ENCODE peak calls at places on chromosomes 5 and 9, in five cellular contexts. D is tibial nerve; U is CD8-positive, alpha-beta T cell; O is ovary; A is heart left ventricle. W is an unnamed sample. For H3K4me1 and H3K27me3, the result is how much of the 10 kb centered on the place peaks cover.

GRCh38 chr5:159017787-159018186 is 81.9 kb downstream of the EBF1 start:
- DNase-seq in D (peak), A (peak), U (no peak), O (peak), W (peak)

GRCh38 chr5:33049845-33050244 is 338.7 kb downstream of the NPR3 start:
- DNase-seq in D (no peak), A (no peak), U (no peak), O (no peak), W (peak)

GRCh38 chr5:2747372-2748179 is 3.9 kb downstream of the IRX2 start:
- DNase-seq in O (no peak), U (no peak), D (no peak), A (no peak), W (peak)

GRCh38 chr5:29276371-29276770 is 1917.1 kb upstream of the CDH6 start:
- DNase-seq in U (no peak), O (no peak), A (no peak), D (no peak), W (no peak)

GRCh38 chr5:176364765-176365662 is at the start of gene ARL10:
- DNase-seq in O (peak), A (peak), D (no peak), U (peak), W (no peak)

GRCh38 chr5:51990241-51990640 is 607.0 kb downstream of the ISL1 start:
- DNase-seq in A (no peak), O (no peak), U (no peak), D (no peak), W (no peak)

GRCh38 chr9:137968235-137968634 is 90.7 kb downstream of the CACNA1B start:
- DNase-seq in A (no peak), U (no peak), O (no peak), D (no peak), W (no peak)

GRCh38 chr5:154371687-154372086 is 74.1 kb upstream of the SAP30L start:
- DNase-seq in A (peak), O (no peak), U (no peak), D (peak), W (peak)

GRCh38 chr5:4758550-4758949 is 381.6 kb upstream of the ADAMTS16 start:
- DNase-seq in A (no peak), O (no peak), D (no peak), U (no peak), W (no peak)

GRCh38 chr5:176400382-176401156 is 12.0 kb downstream of the HIGD2A start:
- DNase-seq in U (no peak), O (no peak), A (no peak), D (no peak), W (no peak)

GRCh38 chr9:77422969-77423368 is 225.2 kb downstream of the GNA14 start:
- DNase-seq in A (no peak), D (no peak), O (no peak), U (no peak), W (no peak)

GRCh38 chr9:99173570-99174504 is 47.9 kb downstream of the ALG2 start:
- DNase-seq in A (no peak), O (no peak), U (no peak), D (no peak), W (no peak)

GRCh38 chr9:85960688-85961093 is 19.7 kb downstream of the NAA35 start:
- DNase-seq in D (no peak), A (peak), O (no peak), U (no peak), W (no peak)

GRCh38 chr5:73513996-73514395 is 15.8 kb downstream of the BTF3 start:
- DNase-seq in A (no peak), D (no peak), U (no peak), O (no peak), W (no peak)

GRCh38 chr5:55220433-55221185 is 6.5 kb downstream of the MCIDAS start:
- DNase-seq in U (no peak), O (peak), A (no peak), D (no peak), W (no peak)

GRCh38 chr9:88312517-88313103 is 75.6 kb upstream of the SPIN1 start:
- DNase-seq in D (no peak), O (no peak), A (no peak), U (no peak), W (no peak)

GRCh38 chr5:1875843-1876671 is 6.7 kb downstream of the IRX4 start:
- DNase-seq in U (no peak), D (no peak), O (no peak), A (no peak), W (no peak)

GRCh38 chr5:126395198-126395597 is 28.0 kb upstream of the GRAMD2B start:
- DNase-seq in O (no peak), U (no peak), A (no peak), D (no peak), W (peak)

GRCh38 chr5:97019435-97020117 is 83.7 kb downstream of the LNPEP start:
- DNase-seq in O (no peak), D (no peak), A (no peak), U (no peak), W (peak)

GRCh38 chr9:87516222-87516930 is 18.7 kb downstream of the DAPK1 start:
- DNase-seq in U (no peak), D (peak), O (peak), A (peak), W (peak)

GRCh38 chr9:6407778-6408177 is 5.2 kb upstream of the UHRF2 start:
- DNase-seq in A (no peak), D (no peak), U (no peak), O (no peak), W (no peak)

GRCh38 chr9:20623021-20623747 is 885 bp upstream of the MLLT3 start:
- DNase-seq in O (peak), A (peak), D (peak), U (peak), W (no peak)

GRCh38 chr5:93735378-93735777 is 6.0 kb downstream of the POU5F2 start:
- DNase-seq in U (no peak), A (no peak), O (no peak), D (no peak), W (peak)

GRCh38 chr5:132073231-132074013 is at the start of gene CSF2:
- DNase-seq in U (no peak), O (no peak), D (no peak), A (no peak), W (peak)

GRCh38 chr9:122228191-122228905 is 409 bp downstream of the LHX6 start:
- DNase-seq in U (no peak), O (no peak), D (no peak), A (no peak), W (no peak)

GRCh38 chr5:136906545-136906944 is 541.2 kb upstream of the TRPC7 start:
- DNase-seq in U (no peak), A (no peak), D (no peak), O (no peak), W (no peak)

GRCh38 chr5:96709152-96709821 is 47.1 kb downstream of the CAST start:
- DNase-seq in O (no peak), U (no peak), D (no peak), A (no peak), W (peak)

GRCh38 chr5:10519729-10520128 is 44.1 kb upstream of the ANKRD33B start:
- DNase-seq in U (no peak), O (no peak), D (no peak), A (no peak), W (no peak)

GRCh38 chr9:112174965-112175795 is at the start of gene SUSD1:
- DNase-seq in D (no peak), A (peak), U (peak), O (peak), W (no peak)

GRCh38 chr9:129102791-129103594 is 7.6 kb downstream of the CRAT start:
- DNase-seq in D (no peak), A (peak), O (peak), U (no peak), W (no peak)

GRCh38 chr9:27394154-27394825 is 97.3 kb upstream of the EQTN start:
- DNase-seq in O (no peak), D (no peak), A (peak), U (no peak), W (no peak)

GRCh38 chr5:35922468-35922867 is 16.0 kb downstream of the CAPSL start:
- DNase-seq in A (no peak), U (no peak), D (no peak), O (no peak), W (no peak)

GRCh38 chr5:54643679-54644078 is 126.1 kb downstream of the SNX18 start:
- DNase-seq in D (no peak), O (no peak), U (no peak), A (no peak), W (peak)

GRCh38 chr5:124754206-124754927 is 7.9 kb upstream of the ZNF608 start:
- DNase-seq in A (no peak), O (no peak), D (no peak), U (no peak), W (no peak)

GRCh38 chr5:116032094-116032517 is at the start of gene ARL14EPL:
- DNase-seq in U (no peak), A (peak), O (peak), D (peak), W (peak)

GRCh38 chr9:109771796-109772525 is 8.0 kb upstream of the PALM2AKAP2 start:
- DNase-seq in O (no peak), D (no peak), A (peak), U (no peak), W (peak)

GRCh38 chr5:73132759-73133158 is 12.4 kb downstream of the TMEM171 start:
- DNase-seq in U (no peak), A (no peak), O (no peak), D (no peak), W (no peak)

GRCh38 chr9:18700714-18701113 is 226.8 kb downstream of the ADAMTSL1 start:
- DNase-seq in U (no peak), D (no peak), A (no peak), O (no peak), W (no peak)

DNA sequence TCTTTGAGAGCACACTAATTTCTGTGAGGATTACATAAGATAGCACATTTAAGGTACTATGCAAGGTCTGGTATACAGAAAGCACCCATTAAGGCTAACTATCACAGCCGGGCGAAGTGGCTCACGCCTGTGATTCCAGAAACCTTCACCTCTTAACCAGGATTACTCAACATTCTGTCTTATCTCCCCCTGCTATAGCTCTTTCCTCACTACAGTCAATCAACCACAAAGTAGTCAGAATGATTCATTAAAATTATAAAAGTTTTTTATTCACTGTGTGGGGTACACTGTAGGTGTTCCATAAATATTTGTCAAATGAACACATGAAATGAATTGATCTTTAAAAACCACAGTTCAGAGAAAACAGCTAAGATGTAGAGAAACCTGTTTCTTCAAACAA is 48.7 kb downstream of the CHD1 start:
- DNase-seq in U (no peak), O (no peak), A (no peak), D (no peak), W (peak)
- H3K4me1 ChIP-seq in U (under half), O (under half), A (under half), D (under half), W (under half)

DNA sequence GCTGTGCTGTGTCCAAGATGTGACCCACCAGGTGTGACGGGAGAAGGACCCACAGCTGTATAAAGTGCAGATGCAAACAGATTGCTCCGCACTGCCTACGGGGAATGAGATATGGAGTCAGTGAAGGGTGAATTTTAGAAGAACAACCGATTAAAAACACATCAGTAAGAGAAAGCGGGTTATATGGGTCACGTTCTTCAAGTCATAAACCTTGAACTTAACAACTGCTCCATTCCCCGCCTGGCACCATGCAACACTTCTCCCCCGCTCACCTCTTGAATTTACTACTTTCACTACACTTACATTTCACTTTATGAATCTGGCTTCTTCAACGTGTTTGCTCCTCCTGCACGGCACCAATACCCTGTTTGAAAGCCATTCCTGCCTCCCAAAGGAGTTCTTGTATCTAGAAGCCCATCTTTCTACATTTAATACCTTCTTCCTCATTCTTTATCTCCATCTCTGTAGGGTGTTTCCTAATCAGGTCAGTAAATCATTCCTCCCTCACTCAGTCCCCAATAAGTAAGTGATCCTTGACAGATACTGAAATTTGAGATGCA is 26.0 kb downstream of the BRINP1 start:
- DNase-seq in U (no peak), O (no peak), D (no peak), A (no peak), W (no peak)
- H3K27ac ChIP-seq in U (no peak), O (no peak), D (no peak), A (no peak), W (no peak)

GRCh38 chr9:34783951-34784487 is 74.1 kb upstream of the CCL21 start:
- DNase-seq in A (no peak), D (no peak), O (no peak), U (no peak), W (no peak)

GRCh38 chr9:34777667-34778066 is 67.7 kb upstream of the CCL21 start:
- DNase-seq in D (no peak), O (no peak), A (no peak), U (no peak), W (no peak)

DNA sequence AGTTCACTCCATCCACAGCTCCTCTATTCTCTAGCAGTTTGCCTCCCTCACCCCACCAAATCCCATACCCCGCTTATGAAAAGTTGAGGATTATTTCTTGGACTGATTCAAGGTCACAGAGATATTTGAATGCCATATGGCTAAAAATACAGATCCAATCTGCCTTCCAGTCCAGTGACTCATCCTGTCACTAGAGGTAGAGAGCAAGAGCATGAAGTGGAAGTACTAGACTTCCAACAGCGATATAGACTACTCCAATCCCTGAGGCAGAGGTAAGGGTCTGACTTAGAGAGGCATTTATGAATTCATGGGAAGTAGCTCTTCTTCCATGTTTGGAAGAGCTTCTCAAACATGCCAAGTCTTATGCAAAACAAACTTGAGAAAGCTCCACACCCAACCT is 72.4 kb upstream of the CCL21 start:
- DNase-seq in D (no peak), U (no peak), O (no peak), A (no peak), W (no peak)
- H3K27me3 ChIP-seq in D (under half), U (under half), O (under half), A (under half), W (under half)

GRCh38 chr5:31632460-31632859 is 6.5 kb upstream of the PDZD2 start:
- DNase-seq in U (no peak), D (no peak), A (no peak), O (no peak), W (no peak)

GRCh38 chr5:31626604-31627234 is 12.2 kb upstream of the PDZD2 start:
- DNase-seq in U (no peak), D (no peak), A (no peak), O (no peak), W (no peak)

GRCh38 chr5:31626156-31626555 is 12.8 kb upstream of the PDZD2 start:
- DNase-seq in U (no peak), O (no peak), A (peak), D (no peak), W (no peak)

GRCh38 chr5:31635446-31635845 is 3.5 kb upstream of the PDZD2 start:
- DNase-seq in O (no peak), D (no peak), A (no peak), U (no peak), W (no peak)

GRCh38 chr5:31630931-31631330 is 8.0 kb upstream of the PDZD2 start:
- DNase-seq in U (no peak), D (no peak), A (peak), O (no peak), W (no peak)
- H3K4me1 ChIP-seq in U (under half), D (under half), A (under half), O (under half), W (under half)

W was measured in astrocyte.